ENCODE peak calls at places on chromosome 7, in four cellular contexts. S is neural progenitor cell, I is A549, M is mammary epithelial cell. E is an unnamed sample. For H3K4me1, the result is how much of the 10 kb centered on the place peaks cover.

GRCh38 chr7:18191329-18191728 is 163.7 kb upstream of the PRPS1L1 start:
- DNase-seq in S (no peak), I (no peak), M (no peak), E (no peak)

GRCh38 chr7:2185715-2186114 is 47.0 kb downstream of the MAD1L1 start:
- DNase-seq in S (no peak), I (no peak), M (no peak), E (no peak)

GRCh38 chr7:12518920-12519681 is 51.4 kb upstream of the SCIN start:
- DNase-seq in S (peak), I (peak), M (peak), E (peak)

GRCh38 chr7:1592299-1592842 is 22.5 kb upstream of the PSMG3 start:
- DNase-seq in S (no peak), I (no peak), M (no peak), E (peak)

GRCh38 chr7:131741446-131741845 is 185.0 kb upstream of the PODXL start:
- DNase-seq in S (no peak), I (no peak), M (no peak), E (no peak)

GRCh38 chr7:51316666-51317581 is at the start of gene COBL:
- DNase-seq in S (peak), I (peak), M (no peak), E (no peak)

GRCh38 chr7:16563281-16564022 is 36.8 kb downstream of the LRRC72 start:
- DNase-seq in S (no peak), I (no peak), M (no peak), E (peak)

GRCh38 chr7:145860809-145861208 is 255.8 kb upstream of the CNTNAP2 start:
- DNase-seq in S (no peak), I (no peak), M (no peak), E (no peak)

GRCh38 chr7:139490130-139490529 is 6.7 kb upstream of the KLRG2 start:
- DNase-seq in S (no peak), I (no peak), M (peak), E (no peak)

GRCh38 chr7:131829911-131830310 is 273.5 kb upstream of the PODXL start:
- DNase-seq in S (peak), I (no peak), M (no peak), E (no peak)

GRCh38 chr7:68185641-68186040 is 1189.0 kb downstream of the TYW1 start:
- DNase-seq in S (no peak), I (no peak), M (no peak), E (no peak)

GRCh38 chr7:50793115-50793946 is 10.6 kb upstream of the GRB10 start:
- DNase-seq in S (peak), I (peak), M (no peak), E (peak)

GRCh38 chr7:27581119-27581518 is 81.6 kb downstream of the HIBADH start:
- DNase-seq in S (no peak), I (no peak), M (no peak), E (no peak)

GRCh38 chr7:116122972-116123595 is 87.3 kb upstream of the TES start:
- DNase-seq in S (peak), I (peak), M (peak), E (peak)

GRCh38 chr7:100516135-100516812 is 22.7 kb upstream of the AGFG2 start:
- DNase-seq in S (peak), I (no peak), M (peak), E (peak)

GRCh38 chr7:158468225-158468624 is 119.4 kb downstream of the PTPRN2 start:
- DNase-seq in S (peak), I (no peak), M (no peak), E (no peak)

GRCh38 chr7:134477954-134478353 is 19.1 kb upstream of the AKR1B1 start:
- DNase-seq in S (no peak), I (no peak), M (no peak), E (no peak)

GRCh38 chr7:48048113-48048512 is 12.8 kb downstream of the C7orf57 start:
- DNase-seq in S (no peak), I (no peak), M (peak), E (no peak)

GRCh38 chr7:120460928-120461327 is 188.0 kb downstream of the KCND2 start:
- DNase-seq in S (peak), I (no peak), M (no peak), E (no peak)

GRCh38 chr7:128883622-128884549 is 21.2 kb downstream of the ATP6V1F start:
- DNase-seq in S (peak), I (peak), M (peak), E (peak)

GRCh38 chr7:105439174-105439893 is 50.6 kb upstream of the SRPK2 start:
- DNase-seq in S (no peak), I (peak), M (peak), E (peak)

GRCh38 chr7:136033413-136034031 is 56.4 kb upstream of the MTPN start:
- DNase-seq in S (no peak), I (no peak), M (no peak), E (no peak)

GRCh38 chr7:156162451-156162850 is 350.2 kb upstream of the SHH start:
- DNase-seq in S (no peak), I (no peak), M (no peak), E (no peak)

GRCh38 chr7:114852275-114852674 is 69.6 kb upstream of the MDFIC start:
- DNase-seq in S (no peak), I (no peak), M (no peak), E (no peak)

GRCh38 chr7:12436896-12437535 is 33.4 kb upstream of the VWDE start:
- DNase-seq in S (peak), I (no peak), M (peak), E (no peak)

GRCh38 chr7:99339595-99339994 is 13.9 kb downstream of the ARPC1A start:
- DNase-seq in S (no peak), I (no peak), M (no peak), E (no peak)

GRCh38 chr7:134372858-134373257 is 56.1 kb upstream of the SLC35B4 start:
- DNase-seq in S (no peak), I (no peak), M (peak), E (no peak)

GRCh38 chr7:76356823-76357222 is 2.0 kb downstream of the YWHAG start:
- DNase-seq in S (peak), I (no peak), M (peak), E (no peak)

GRCh38 chr7:50812847-50813475 is 30.3 kb upstream of the GRB10 start:
- DNase-seq in S (no peak), I (peak), M (peak), E (peak)

GRCh38 chr7:45709168-45710034 is 135.2 kb downstream of the ADCY1 start:
- DNase-seq in S (no peak), I (no peak), M (no peak), E (no peak)

GRCh38 chr7:81361769-81362168 is 408.1 kb downstream of the HGF start:
- DNase-seq in S (no peak), I (no peak), M (peak), E (no peak)

GRCh38 chr7:141701489-141702046 is 398 bp downstream of the DENND11 start:
- DNase-seq in S (peak), I (peak), M (no peak), E (peak)

GRCh38 chr7:2807846-2808772 is 36.0 kb downstream of the GNA12 start:
- DNase-seq in S (no peak), I (no peak), M (no peak), E (no peak)

GRCh38 chr7:23468721-23469149 is 1.6 kb downstream of the IGF2BP3 start:
- DNase-seq in S (peak), I (no peak), M (no peak), E (no peak)

GRCh38 chr7:10860516-10860915 is 113.2 kb upstream of the PHF14 start:
- DNase-seq in S (no peak), I (no peak), M (peak), E (no peak)

GRCh38 chr7:4745971-4746919 is 29.2 kb upstream of the AP5Z1 start:
- DNase-seq in S (no peak), I (peak), M (peak), E (peak)

GRCh38 chr7:121994625-121995410 is 121.9 kb downstream of the PTPRZ1 start:
- DNase-seq in S (peak), I (peak), M (peak), E (peak)

GRCh38 chr7:55593172-55593514 is 20.8 kb upstream of the VOPP1 start:
- DNase-seq in S (no peak), I (no peak), M (no peak), E (peak)

GRCh38 chr7:2719007-2719406 is 31.0 kb downstream of the AMZ1 start:
- DNase-seq in S (peak), I (peak), M (no peak), E (peak)

GRCh38 chr7:101947899-101948298 is 130.5 kb downstream of the CUX1 start:
- DNase-seq in S (no peak), I (no peak), M (no peak), E (no peak)

GRCh38 chr7:22343071-22343470 is 13.9 kb downstream of the RAPGEF5 start:
- DNase-seq in S (no peak), I (no peak), M (no peak), E (no peak)
- H3K4me3 ChIP-seq in S (no peak), I (no peak), M (no peak), E (no peak)

GRCh38 chr7:44415510-44415909 is 74.9 kb downstream of the NUDCD3 start:
- DNase-seq in S (no peak), I (no peak), M (no peak), E (no peak)

GRCh38 chr7:44415047-44415446 is 75.4 kb downstream of the NUDCD3 start:
- DNase-seq in S (no peak), I (no peak), M (peak), E (peak)

GRCh38 chr7:44411306-44411705 is 79.2 kb downstream of the NUDCD3 start:
- DNase-seq in S (no peak), I (no peak), M (no peak), E (no peak)

DNA sequence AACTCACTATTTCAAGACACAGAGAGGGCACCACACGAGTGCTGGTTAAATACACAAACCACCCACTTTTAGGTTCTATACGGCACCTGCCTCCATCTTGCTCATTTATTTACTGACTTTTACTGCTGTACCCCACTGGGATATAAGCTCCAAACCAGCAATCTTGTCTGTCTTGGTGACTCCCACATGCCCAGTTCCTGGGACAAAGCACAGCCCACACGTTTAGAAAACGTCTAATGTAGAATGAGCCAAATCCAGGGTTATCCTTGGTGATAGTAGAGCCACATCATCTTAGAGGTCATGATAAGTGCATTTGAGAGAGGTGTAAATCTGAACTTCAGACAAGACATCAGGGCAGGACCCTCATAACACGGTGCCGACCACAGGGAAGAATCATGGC is 73.5 kb downstream of the NUDCD3 start:
- DNase-seq in S (no peak), I (no peak), M (no peak), E (no peak)
- H3K4me1 ChIP-seq in S (under half), I (under half), M (under half), E (under half)

GRCh38 chr7:71504697-71505441 is 372.9 kb downstream of the GALNT17 start:
- DNase-seq in S (peak), I (no peak), M (no peak), E (no peak)
- H3K4me2 ChIP-seq in S (no peak), I (no peak), M (no peak), E (no peak)

GRCh38 chr7:127391591-127392181 is 822 bp downstream of the ZNF800 start:
- DNase-seq in S (peak), I (peak), M (peak), E (peak)

GRCh38 chr7:127390186-127390816 is 2.2 kb downstream of the ZNF800 start:
- DNase-seq in S (no peak), I (no peak), M (no peak), E (no peak)

GRCh38 chr7:127387974-127388373 is 4.5 kb downstream of the ZNF800 start:
- DNase-seq in S (no peak), I (no peak), M (no peak), E (no peak)

GRCh38 chr7:127390817-127391590 is 1.5 kb downstream of the ZNF800 start:
- DNase-seq in S (peak), I (no peak), M (no peak), E (peak)

DNA sequence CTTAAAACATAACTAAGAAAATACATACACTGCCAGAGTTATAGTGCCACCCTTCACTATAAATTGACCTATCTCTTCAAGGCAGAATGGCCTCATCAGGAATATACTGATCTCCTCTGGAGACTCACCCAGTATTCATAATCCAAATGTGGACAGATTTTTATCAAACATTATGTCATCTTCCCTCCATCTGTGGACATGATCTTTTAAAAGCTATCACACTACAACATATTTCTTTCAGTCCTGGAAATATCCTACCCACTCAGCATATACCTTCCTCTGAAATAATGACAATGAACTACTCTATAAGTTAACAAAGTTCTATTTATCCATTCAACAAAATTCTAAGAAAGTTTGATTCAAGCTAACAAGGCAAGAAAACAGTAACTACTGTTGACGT is 3.2 kb downstream of the ZNF800 start:
- DNase-seq in S (no peak), I (no peak), M (no peak), E (peak)
- H3K4me3 ChIP-seq in S (no peak), I (no peak), M (no peak), E (no peak)

GRCh38 chr7:32579776-32580175 is 84.5 kb downstream of the AVL9 start:
- DNase-seq in S (no peak), I (no peak), M (peak), E (no peak)

GRCh38 chr7:32574626-32575025 is 79.3 kb downstream of the AVL9 start:
- DNase-seq in S (no peak), I (no peak), M (no peak), E (no peak)

GRCh38 chr7:32573110-32573687 is 77.9 kb downstream of the AVL9 start:
- DNase-seq in S (no peak), I (no peak), M (peak), E (no peak)

GRCh38 chr7:32580646-32581045 is 85.4 kb downstream of the AVL9 start:
- DNase-seq in S (no peak), I (no peak), M (no peak), E (no peak)

DNA sequence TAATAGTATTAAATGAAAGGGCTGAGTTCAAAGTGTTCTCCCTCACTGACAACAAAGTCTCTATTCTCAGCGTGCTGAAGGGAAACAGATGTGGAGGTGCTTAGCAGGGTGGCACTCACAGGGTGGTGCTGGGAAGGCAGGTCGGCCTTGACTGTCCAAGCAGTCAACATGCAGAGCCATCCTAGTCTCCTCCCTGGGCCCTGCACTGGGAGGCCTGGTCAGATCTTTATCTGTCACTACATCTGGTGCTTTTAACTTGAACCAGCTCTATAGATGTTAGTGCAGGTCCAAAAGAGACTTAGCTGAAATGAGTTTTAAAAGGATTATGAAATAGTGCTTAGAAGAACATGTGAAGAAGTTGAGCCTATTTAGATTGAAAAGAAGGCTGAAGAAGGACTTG is 82.1 kb downstream of the AVL9 start:
- DNase-seq in S (no peak), I (no peak), M (no peak), E (no peak)
- H3K4me1 ChIP-seq in S (under half), I (under half), M (under half), E (under half)

GRCh38 chr7:112771166-112771565 is 19.0 kb downstream of the TMEM168 start:
- DNase-seq in S (no peak), I (no peak), M (no peak), E (no peak)

GRCh38 chr7:112765105-112765504 is 25.1 kb downstream of the TMEM168 start:
- DNase-seq in S (no peak), I (no peak), M (no peak), E (no peak)

DNA sequence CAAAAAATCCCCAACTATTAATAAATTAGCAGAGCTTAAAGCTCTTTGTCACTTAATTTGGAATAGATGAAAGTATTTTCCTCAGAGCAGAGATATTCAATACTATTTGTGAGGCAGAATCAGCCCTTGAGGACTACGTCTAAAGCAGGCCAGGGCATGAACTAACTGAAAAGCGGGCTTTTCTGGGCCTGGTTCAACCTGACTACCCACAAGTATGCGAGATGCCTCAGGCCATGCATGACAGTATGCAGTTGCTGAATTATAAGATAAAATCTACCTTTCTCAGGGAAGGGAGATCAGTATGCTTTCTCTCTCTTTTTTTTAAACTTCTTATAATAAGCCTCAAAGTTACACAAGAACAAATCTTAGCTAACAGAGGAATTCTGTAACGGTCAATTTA is 20.1 kb downstream of the TMEM168 start:
- DNase-seq in S (no peak), I (no peak), M (peak), E (no peak)
- H3K4me2 ChIP-seq in S (no peak), I (no peak), M (peak), E (no peak)

GRCh38 chr7:28957064-28957821 is 887 bp downstream of the TRIL start:
- DNase-seq in S (peak), I (no peak), M (no peak), E (no peak)
- H3K4me3 ChIP-seq in S (peak), I (peak), M (peak), E (peak)